ENCODE peak calls at places on chromosomes 11 and 22, in eight cellular contexts. H, J, Q, C, Z, G, W and R are unnamed samples.

GRCh38 chr11:45655347-45655756 is 10.1 kb downstream of the CHST1 start:
- DNase-seq in H (peak; percentile 85), J (peak; percentile 80), Q (peak; percentile 33), C (peak; percentile 25), Z (peak; percentile 69), G (peak; percentile 81), W (peak; percentile 91), R (peak; percentile 83)

GRCh38 chr22:46563381-46564083 is 26.1 kb upstream of the CELSR1 start:
- DNase-seq in H (peak; percentile 90), J (peak; percentile 66), Q (peak; percentile 76), C (no peak), Z (peak; percentile 43), G (peak; percentile 85), W (peak; percentile 89), R (peak; percentile 81)

GRCh38 chr11:18001191-18001590 is 11.7 kb downstream of the SERGEF start:
- DNase-seq in H (no peak), J (no peak), Q (no peak), C (peak; percentile 70), Z (no peak), G (no peak), W (no peak), R (no peak)

GRCh38 chr11:62880231-62880802 is 379 bp upstream of the SLC3A2 start:
- DNase-seq in H (no peak), J (peak; percentile 92), Q (no peak), C (no peak), Z (peak; percentile 69), G (peak; percentile 68), W (no peak), R (peak; percentile 66)

GRCh38 chr22:24325105-24325757 is 54.6 kb downstream of the SPECC1L start:
- DNase-seq in H (no peak), J (peak; percentile 93), Q (no peak), C (peak; percentile 84), Z (peak; percentile 87), G (peak; percentile 78), W (no peak), R (peak; percentile 84)

GRCh38 chr11:60265373-60266214 is 14.9 kb upstream of the MS4A4A start:
- DNase-seq in H (no peak), J (peak; percentile 29), Q (no peak), C (peak; percentile 2), Z (peak; percentile 18), G (peak; percentile 31), W (no peak), R (peak; percentile 45)

GRCh38 chr11:72600557-72600956 is 73.7 kb downstream of the PDE2A start:
- DNase-seq in H (no peak), J (no peak), Q (peak; percentile 14), C (no peak), Z (no peak), G (no peak), W (no peak), R (no peak)

GRCh38 chr11:71582309-71582895 is at the start of gene KRTAP5-11:
- DNase-seq in H (no peak), J (no peak), Q (no peak), C (no peak), Z (no peak), G (no peak), W (no peak), R (no peak)

GRCh38 chr11:115464269-115464668 is 39.9 kb downstream of the CADM1 start:
- DNase-seq in H (no peak), J (no peak), Q (no peak), C (no peak), Z (peak; percentile 46), G (no peak), W (no peak), R (no peak)

GRCh38 chr11:119418759-119419158 is 4.2 kb downstream of the THY1 start:
- DNase-seq in H (no peak), J (no peak), Q (no peak), C (no peak), Z (no peak), G (no peak), W (no peak), R (no peak)

GRCh38 chr22:23180893-23181762 is 819 bp downstream of the BCR start:
- DNase-seq in H (no peak), J (no peak), Q (peak; percentile 33), C (no peak), Z (no peak), G (no peak), W (no peak), R (peak; percentile 75)

GRCh38 chr11:64870176-64870892 is 8.1 kb downstream of the EHD1 start:
- DNase-seq in H (no peak), J (peak; percentile 70), Q (no peak), C (no peak), Z (peak; percentile 71), G (no peak), W (peak; percentile 58), R (no peak)

GRCh38 chr22:21972293-21972779 is 10.3 kb downstream of the TOP3B start:
- DNase-seq in H (no peak), J (peak; percentile 46), Q (peak; percentile 50), C (no peak), Z (peak; percentile 31), G (peak; percentile 90), W (no peak), R (peak; percentile 81)

GRCh38 chr11:3989251-3989650 is 105.3 kb upstream of the RRM1 start:
- DNase-seq in H (no peak), J (no peak), Q (no peak), C (no peak), Z (peak; percentile 3), G (no peak), W (peak; percentile 57), R (no peak)

GRCh38 chr22:49395617-49396016 is 432.1 kb downstream of the BRD1 start:
- DNase-seq in H (no peak), J (no peak), Q (no peak), C (no peak), Z (no peak), G (no peak), W (peak; percentile 10), R (no peak)

GRCh38 chr11:132595711-132596111 is 936.6 kb downstream of the OPCML start:
- DNase-seq in H (no peak), J (peak; percentile 11), Q (no peak), C (no peak), Z (peak; percentile 21), G (no peak), W (no peak), R (no peak)

GRCh38 chr22:17913705-17914282 is 110.6 kb downstream of the MICAL3 start:
- DNase-seq in H (no peak), J (no peak), Q (no peak), C (peak; percentile 12), Z (no peak), G (no peak), W (no peak), R (no peak)

GRCh38 chr22:32660292-32660691 is 141.2 kb upstream of the TIMP3 start:
- DNase-seq in H (peak; percentile 80), J (peak; percentile 67), Q (peak; percentile 53), C (peak; percentile 47), Z (peak; percentile 57), G (peak; percentile 71), W (peak; percentile 85), R (peak; percentile 67)

GRCh38 chr11:113014731-113015455 is 53.7 kb downstream of the NCAM1 start:
- DNase-seq in H (no peak), J (peak; percentile 8), Q (no peak), C (no peak), Z (no peak), G (no peak), W (peak; percentile 85), R (no peak)

GRCh38 chr11:20055312-20055711 is 105.0 kb downstream of the DBX1 start:
- DNase-seq in H (no peak), J (no peak), Q (no peak), C (no peak), Z (no peak), G (no peak), W (no peak), R (no peak)

GRCh38 chr11:57345555-57346151 is 7.5 kb downstream of the P2RX3 start:
- DNase-seq in H (peak; percentile 78), J (peak; percentile 76), Q (peak; percentile 72), C (peak; percentile 66), Z (peak; percentile 62), G (peak; percentile 80), W (peak; percentile 91), R (peak; percentile 81)

GRCh38 chr11:65743928-65744698 is 23.5 kb upstream of the RNASEH2C start:
- DNase-seq in H (no peak), J (peak; percentile 44), Q (no peak), C (no peak), Z (peak; percentile 8), G (no peak), W (no peak), R (no peak)

GRCh38 chr11:83734120-83734519 is 448.0 kb upstream of the CCDC90B start:
- DNase-seq in H (no peak), J (no peak), Q (no peak), C (no peak), Z (no peak), G (no peak), W (no peak), R (no peak)

GRCh38 chr11:83736689-83737088 is 450.5 kb upstream of the CCDC90B start:
- DNase-seq in H (no peak), J (no peak), Q (no peak), C (no peak), Z (no peak), G (no peak), W (no peak), R (no peak)
- TF ChIP-seq CTCF in H (no peak), J (no peak), Q (no peak), C (no peak), Z (no peak), G (no peak), W (no peak), R (no peak)

GRCh38 chr22:38153821-38154562 is 27.6 kb downstream of the PLA2G6 start:
- DNase-seq in H (peak; percentile 27), J (no peak), Q (no peak), C (no peak), Z (no peak), G (no peak), W (peak; percentile 35), R (no peak)
- TF ChIP-seq CTCF in H (no peak), J (no peak), Q (no peak), C (peak; percentile 15), Z (no peak), G (no peak), W (no peak), R (no peak)

GRCh38 chr22:30636226-30637077 is 871 bp downstream of the SLC35E4 start:
- DNase-seq in H (no peak), J (no peak), Q (peak; percentile 26), C (no peak), Z (peak; percentile 8), G (no peak), W (peak; percentile 67), R (peak; percentile 48)
- TF ChIP-seq CTCF in H (no peak), J (no peak), Q (no peak), C (no peak), Z (no peak), G (peak; percentile 13), W (no peak), R (no peak)

GRCh38 chr11:58578136-58578634 is 678 bp upstream of the ZFP91 start:
- DNase-seq in H (peak; percentile 95), J (peak; percentile 99), Q (peak; percentile 94), C (peak; percentile 95), Z (peak; percentile 99), G (peak; percentile 67), W (peak; percentile 98), R (peak; percentile 70)

GRCh38 chr11:58577441-58578135 is 1.3 kb upstream of the ZFP91 start:
- DNase-seq in H (peak; percentile 78), J (peak; percentile 74), Q (peak; percentile 82), C (peak; percentile 85), Z (peak; percentile 83), G (peak; percentile 37), W (peak; percentile 84), R (peak; percentile 61)

GRCh38 chr11:58580311-58580710 is 1.4 kb downstream of the ZFP91 start:
- DNase-seq in H (no peak), J (no peak), Q (no peak), C (no peak), Z (no peak), G (no peak), W (no peak), R (no peak)

GRCh38 chr11:58579192-58580129 is 598 bp downstream of the ZFP91 start:
- DNase-seq in H (peak; percentile 95), J (peak; percentile 93), Q (peak; percentile 94), C (peak; percentile 73), Z (peak; percentile 90), G (peak; percentile 77), W (peak; percentile 97), R (peak; percentile 77)

GRCh38 chr11:58578635-58579191 is at the start of gene ZFP91:
- DNase-seq in H (peak; percentile 98), J (peak; percentile 99), Q (peak; percentile 98), C (peak; percentile 88), Z (peak; percentile 99), G (peak; percentile 91), W (peak; percentile 99), R (peak; percentile 91)
- TF ChIP-seq CTCF in H (no peak), J (no peak), Q (no peak), C (no peak), Z (no peak), G (no peak), W (no peak), R (no peak)